ENCODE peak calls at places on chromosome 18, in ten cellular contexts. One of them, this sample, is unnamed.

GRCh38 chr18:76475450-76476203 is 19.4 kb downstream of the ZNF516 start:
- DNase-seq in A549: peak
- DNase-seq in upper lobe of left lung: no peak
- DNase-seq in tibial nerve: no peak
- DNase-seq in ovary: no peak
- DNase-seq in sigmoid colon: no peak
- DNase-seq in stomach: no peak
- DNase-seq in HepG2: no peak
- DNase-seq in K562: no peak
- DNase-seq in SK-N-SH: peak
- DNase-seq in this sample: no peak

GRCh38 chr18:76621782-76622495 is 126.9 kb upstream of the ZNF516 start:
- DNase-seq in A549: no peak
- DNase-seq in upper lobe of left lung: no peak
- DNase-seq in tibial nerve: no peak
- DNase-seq in ovary: no peak
- DNase-seq in sigmoid colon: no peak
- DNase-seq in stomach: no peak
- DNase-seq in HepG2: no peak
- DNase-seq in K562: no peak
- DNase-seq in SK-N-SH: no peak
- DNase-seq in this sample: no peak

GRCh38 chr18:10559566-10560456 is 34.0 kb downstream of the NAPG start:
- DNase-seq in A549: no peak
- DNase-seq in upper lobe of left lung: no peak
- DNase-seq in tibial nerve: no peak
- DNase-seq in ovary: peak
- DNase-seq in sigmoid colon: peak
- DNase-seq in stomach: no peak
- DNase-seq in HepG2: no peak
- DNase-seq in K562: no peak
- DNase-seq in SK-N-SH: peak
- DNase-seq in this sample: no peak

GRCh38 chr18:49225160-49225559 is 235.3 kb downstream of the DYM start:
- DNase-seq in A549: no peak
- DNase-seq in upper lobe of left lung: no peak
- DNase-seq in tibial nerve: no peak
- DNase-seq in ovary: no peak
- DNase-seq in sigmoid colon: no peak
- DNase-seq in stomach: no peak
- DNase-seq in HepG2: no peak
- DNase-seq in K562: no peak
- DNase-seq in SK-N-SH: no peak
- DNase-seq in this sample: no peak

GRCh38 chr18:49846718-49847470 is 33.6 kb upstream of the ACAA2 start:
- DNase-seq in A549: no peak
- DNase-seq in upper lobe of left lung: no peak
- DNase-seq in tibial nerve: no peak
- DNase-seq in ovary: no peak
- DNase-seq in sigmoid colon: no peak
- DNase-seq in stomach: no peak
- DNase-seq in HepG2: no peak
- DNase-seq in K562: no peak
- DNase-seq in SK-N-SH: no peak
- DNase-seq in this sample: no peak

GRCh38 chr18:2900742-2901404 is 54.1 kb downstream of the EMILIN2 start:
- DNase-seq in A549: no peak
- DNase-seq in upper lobe of left lung: no peak
- DNase-seq in tibial nerve: no peak
- DNase-seq in ovary: no peak
- DNase-seq in sigmoid colon: no peak
- DNase-seq in stomach: no peak
- DNase-seq in HepG2: no peak
- DNase-seq in K562: no peak
- DNase-seq in SK-N-SH: no peak
- DNase-seq in this sample: no peak

GRCh38 chr18:3368193-3368592 is 81.8 kb upstream of the TGIF1 start:
- DNase-seq in A549: no peak
- DNase-seq in upper lobe of left lung: no peak
- DNase-seq in tibial nerve: no peak
- DNase-seq in ovary: no peak
- DNase-seq in sigmoid colon: no peak
- DNase-seq in stomach: no peak
- DNase-seq in HepG2: no peak
- DNase-seq in K562: no peak
- DNase-seq in SK-N-SH: no peak
- DNase-seq in this sample: no peak

GRCh38 chr18:32772580-32773186 is at the start of gene KLHL14:
- DNase-seq in A549: no peak
- DNase-seq in upper lobe of left lung: no peak
- DNase-seq in tibial nerve: no peak
- DNase-seq in ovary: no peak
- DNase-seq in sigmoid colon: no peak
- DNase-seq in stomach: no peak
- DNase-seq in HepG2: no peak
- DNase-seq in K562: no peak
- DNase-seq in SK-N-SH: no peak
- DNase-seq in this sample: no peak

GRCh38 chr18:42412896-42413295 is 457.9 kb downstream of the PIK3C3 start:
- DNase-seq in A549: peak
- DNase-seq in upper lobe of left lung: no peak
- DNase-seq in tibial nerve: no peak
- DNase-seq in ovary: no peak
- DNase-seq in sigmoid colon: no peak
- DNase-seq in stomach: no peak
- DNase-seq in HepG2: peak
- DNase-seq in K562: no peak
- DNase-seq in SK-N-SH: no peak
- DNase-seq in this sample: no peak

GRCh38 chr18:67417864-67418523 is 98.5 kb downstream of the DSEL start:
- DNase-seq in A549: peak
- DNase-seq in upper lobe of left lung: peak
- DNase-seq in tibial nerve: no peak
- DNase-seq in ovary: no peak
- DNase-seq in sigmoid colon: no peak
- DNase-seq in stomach: no peak
- DNase-seq in HepG2: peak
- DNase-seq in K562: no peak
- DNase-seq in SK-N-SH: no peak
- DNase-seq in this sample: no peak

GRCh38 chr18:55501594-55502345 is 86.2 kb downstream of the TCF4 start:
- DNase-seq in A549: no peak
- DNase-seq in upper lobe of left lung: no peak
- DNase-seq in tibial nerve: no peak
- DNase-seq in ovary: no peak
- DNase-seq in sigmoid colon: no peak
- DNase-seq in stomach: no peak
- DNase-seq in HepG2: no peak
- DNase-seq in K562: no peak
- DNase-seq in SK-N-SH: no peak
- DNase-seq in this sample: no peak

DNA sequence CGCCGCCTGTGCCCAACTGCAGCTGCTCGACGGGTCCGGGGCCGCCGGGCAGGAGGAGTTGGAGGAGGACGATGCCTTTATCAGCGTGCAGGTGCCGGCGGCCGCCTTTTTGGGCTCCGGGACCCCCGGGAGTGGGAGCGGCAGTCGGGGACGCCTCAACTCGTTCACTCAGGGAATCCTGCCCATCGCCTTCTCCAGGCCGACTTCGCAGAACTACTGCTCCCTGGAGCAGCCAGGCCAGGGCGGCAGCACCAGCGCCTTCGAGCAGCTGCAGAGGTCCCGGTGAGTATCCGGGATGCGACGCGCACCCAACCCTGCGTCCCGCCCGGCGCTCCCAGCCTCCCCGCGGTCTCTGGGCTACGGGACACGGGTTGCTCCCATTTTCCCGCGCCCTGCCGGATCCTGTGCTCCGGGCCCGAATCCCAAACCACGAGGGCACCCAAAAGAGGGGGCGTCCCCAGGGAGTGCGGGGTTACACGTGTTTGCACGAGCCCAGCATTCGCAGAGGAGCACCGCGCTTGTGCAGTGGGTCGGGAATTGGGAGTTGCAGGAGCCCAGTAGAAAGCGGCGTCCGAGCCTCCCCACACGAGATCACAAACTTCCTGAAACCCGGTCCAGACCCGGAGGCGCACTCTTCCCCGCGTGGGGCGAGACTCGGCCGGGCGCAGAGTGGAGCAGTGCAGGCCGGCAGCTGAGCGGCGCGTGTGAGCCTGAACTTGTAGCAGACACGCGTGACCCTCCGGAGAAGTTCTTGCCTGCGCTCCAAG is 1.2 kb downstream of the CABLES1 start:
- DNase-seq in A549: no peak
- DNase-seq in upper lobe of left lung: peak
- DNase-seq in tibial nerve: peak
- DNase-seq in ovary: peak
- DNase-seq in sigmoid colon: no peak
- DNase-seq in stomach: peak
- DNase-seq in HepG2: no peak
- DNase-seq in K562: no peak
- DNase-seq in SK-N-SH: peak
- DNase-seq in this sample: no peak
- TF ChIP-seq EP300 in A549: no peak
- TF ChIP-seq EP300 in upper lobe of left lung: no peak
- TF ChIP-seq EP300 in tibial nerve: no peak
- TF ChIP-seq EP300 in ovary: no peak
- TF ChIP-seq EP300 in sigmoid colon: no peak
- TF ChIP-seq EP300 in stomach: no peak
- TF ChIP-seq EP300 in HepG2: no peak
- TF ChIP-seq EP300 in K562: no peak
- TF ChIP-seq EP300 in SK-N-SH: no peak
- TF ChIP-seq EP300 in this sample: no peak

GRCh38 chr18:6297875-6298274 is 116.8 kb downstream of the L3MBTL4 start:
- DNase-seq in A549: no peak
- DNase-seq in upper lobe of left lung: no peak
- DNase-seq in tibial nerve: no peak
- DNase-seq in ovary: no peak
- DNase-seq in sigmoid colon: no peak
- DNase-seq in stomach: no peak
- DNase-seq in HepG2: no peak
- DNase-seq in K562: no peak
- DNase-seq in SK-N-SH: no peak
- DNase-seq in this sample: no peak

GRCh38 chr18:6289454-6290242 is 125.1 kb downstream of the L3MBTL4 start:
- DNase-seq in A549: no peak
- DNase-seq in upper lobe of left lung: no peak
- DNase-seq in tibial nerve: no peak
- DNase-seq in ovary: no peak
- DNase-seq in sigmoid colon: no peak
- DNase-seq in stomach: no peak
- DNase-seq in HepG2: no peak
- DNase-seq in K562: no peak
- DNase-seq in SK-N-SH: no peak
- DNase-seq in this sample: no peak

DNA sequence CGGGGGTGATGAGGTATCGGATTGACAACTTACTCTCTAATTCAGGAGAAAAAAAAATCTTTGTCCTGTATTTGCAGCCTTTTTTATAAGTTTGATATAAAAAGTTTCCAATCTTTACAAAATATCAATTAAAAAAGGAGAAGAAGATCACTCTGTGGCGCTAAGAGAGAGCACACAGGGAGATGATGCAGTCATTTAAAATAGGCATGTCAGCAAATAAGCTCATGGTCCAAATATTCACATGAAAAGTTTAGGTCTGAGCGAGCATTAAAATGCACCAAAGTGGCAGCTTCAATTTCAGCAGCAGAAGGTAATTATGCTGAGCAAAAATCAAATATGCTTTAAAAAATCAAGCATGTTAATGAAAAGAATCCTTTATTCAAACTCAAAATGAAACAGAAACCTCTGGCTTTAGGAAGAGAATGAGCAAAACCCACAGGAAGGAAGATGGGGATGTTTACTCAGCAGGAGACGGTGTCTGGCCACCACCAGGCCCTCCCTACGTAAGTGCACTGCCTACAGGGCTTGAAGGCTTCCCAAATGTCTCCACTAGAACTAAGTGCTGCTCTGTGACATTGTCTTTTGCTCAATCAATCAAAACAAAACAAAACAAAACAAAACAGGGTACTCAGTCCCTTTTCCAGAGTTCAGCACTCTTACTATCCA is 120.5 kb downstream of the L3MBTL4 start:
- DNase-seq in A549: no peak
- DNase-seq in upper lobe of left lung: no peak
- DNase-seq in tibial nerve: no peak
- DNase-seq in ovary: no peak
- DNase-seq in sigmoid colon: no peak
- DNase-seq in stomach: no peak
- DNase-seq in HepG2: no peak
- DNase-seq in K562: no peak
- DNase-seq in SK-N-SH: no peak
- DNase-seq in this sample: no peak
- H3K4me3 ChIP-seq in A549: no peak
- H3K4me3 ChIP-seq in upper lobe of left lung: no peak
- H3K4me3 ChIP-seq in tibial nerve: no peak
- H3K4me3 ChIP-seq in ovary: no peak
- H3K4me3 ChIP-seq in sigmoid colon: no peak
- H3K4me3 ChIP-seq in stomach: no peak
- H3K4me3 ChIP-seq in HepG2: no peak
- H3K4me3 ChIP-seq in K562: no peak
- H3K4me3 ChIP-seq in SK-N-SH: no peak
- H3K4me3 ChIP-seq in this sample: no peak

DNA sequence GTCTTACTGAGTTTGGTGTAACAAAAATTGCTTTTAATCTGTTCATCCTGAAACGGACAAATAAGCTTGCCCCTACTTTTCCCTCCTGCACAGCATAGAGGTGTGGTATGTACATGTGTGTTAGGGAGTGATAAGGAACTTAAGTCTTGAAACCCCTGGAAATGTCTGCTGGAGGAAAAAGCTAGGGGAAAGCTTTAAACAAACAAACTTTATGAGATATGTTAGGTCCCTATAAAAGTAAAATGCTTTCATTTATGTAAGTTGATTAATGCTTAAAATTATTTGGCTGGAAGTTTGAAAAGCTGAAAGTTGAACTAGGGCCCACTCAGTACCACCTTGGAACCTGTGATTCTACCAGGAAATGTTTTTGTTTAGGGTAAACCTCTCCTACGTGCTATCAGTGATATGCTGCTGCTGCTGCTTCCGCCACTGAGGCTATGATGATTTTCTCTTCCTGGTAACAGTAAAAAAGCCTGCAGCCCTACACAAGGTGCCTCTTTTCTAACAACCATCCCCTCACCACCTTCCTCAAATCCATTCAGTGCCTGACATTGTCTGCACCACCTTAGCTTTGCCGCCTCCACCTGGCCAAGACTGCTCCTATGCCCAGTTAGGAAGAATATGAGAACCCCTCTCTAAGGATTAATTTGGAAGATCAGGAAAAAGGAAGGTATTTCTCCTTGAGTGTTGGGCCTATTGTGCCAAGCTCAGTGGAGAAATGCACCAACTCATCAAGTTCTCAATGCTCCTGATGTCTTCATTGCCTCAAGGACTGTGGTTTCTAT is 2.5 kb upstream of the YES1 start:
- DNase-seq in A549: no peak
- DNase-seq in upper lobe of left lung: no peak
- DNase-seq in tibial nerve: no peak
- DNase-seq in ovary: no peak
- DNase-seq in sigmoid colon: no peak
- DNase-seq in stomach: no peak
- DNase-seq in HepG2: no peak
- DNase-seq in K562: peak
- DNase-seq in SK-N-SH: no peak
- DNase-seq in this sample: no peak
- H3K27ac ChIP-seq in A549: no peak
- H3K27ac ChIP-seq in upper lobe of left lung: no peak
- H3K27ac ChIP-seq in tibial nerve: no peak
- H3K27ac ChIP-seq in ovary: no peak
- H3K27ac ChIP-seq in sigmoid colon: no peak
- H3K27ac ChIP-seq in stomach: no peak
- H3K27ac ChIP-seq in HepG2: no peak
- H3K27ac ChIP-seq in K562: peak
- H3K27ac ChIP-seq in SK-N-SH: no peak
- H3K27ac ChIP-seq in this sample: no peak

GRCh38 chr18:72868666-72869661 is 1.2 kb upstream of the NETO1 start:
- DNase-seq in A549: no peak
- DNase-seq in upper lobe of left lung: peak
- DNase-seq in tibial nerve: no peak
- DNase-seq in ovary: no peak
- DNase-seq in sigmoid colon: no peak
- DNase-seq in stomach: no peak
- DNase-seq in HepG2: no peak
- DNase-seq in K562: no peak
- DNase-seq in SK-N-SH: peak
- DNase-seq in this sample: no peak
- TF ChIP-seq EP300 in A549: no peak
- TF ChIP-seq EP300 in upper lobe of left lung: no peak
- TF ChIP-seq EP300 in tibial nerve: no peak
- TF ChIP-seq EP300 in ovary: no peak
- TF ChIP-seq EP300 in sigmoid colon: no peak
- TF ChIP-seq EP300 in stomach: no peak
- TF ChIP-seq EP300 in HepG2: no peak
- TF ChIP-seq EP300 in K562: no peak
- TF ChIP-seq EP300 in SK-N-SH: no peak
- TF ChIP-seq EP300 in this sample: no peak

This sample was measured in transverse colon.